ENCODE peak calls at places on chromosomes 5 and 9, in five cellular contexts. Y is stomach, C is transverse colon, U is K562, E is ovary. T is an unnamed sample.

GRCh38 chr9:135198144-135198543 is 110.7 kb downstream of the OLFM1 start:
- DNase-seq in Y (no peak), E (no peak), U (no peak), C (no peak), T (no peak)

GRCh38 chr9:77475641-77476473 is 172.3 kb downstream of the GNA14 start:
- DNase-seq in Y (no peak), U (no peak), C (no peak), E (no peak), T (no peak)

GRCh38 chr9:79026311-79026710 is 545.5 kb upstream of the TLE4 start:
- DNase-seq in U (no peak), E (no peak), C (no peak), Y (no peak), T (no peak)

GRCh38 chr5:108295588-108296368 is 86.1 kb downstream of the FBXL17 start:
- DNase-seq in E (no peak), U (no peak), C (no peak), Y (no peak), T (no peak)

GRCh38 chr9:80435591-80435990 is 863.8 kb downstream of the TLE4 start:
- DNase-seq in C (no peak), Y (no peak), E (no peak), U (no peak), T (no peak)

GRCh38 chr9:29325855-29326254 is 1752.6 kb upstream of the C9orf72 start:
- DNase-seq in U (no peak), E (no peak), Y (no peak), C (no peak), T (no peak)

GRCh38 chr9:92561374-92562329 is 25.9 kb upstream of the ECM2 start:
- DNase-seq in U (no peak), C (no peak), E (no peak), Y (no peak), T (no peak)

GRCh38 chr9:137221477-137222111 is 446 bp downstream of the RNF208 start:
- DNase-seq in E (no peak), C (no peak), U (no peak), Y (no peak), T (no peak)

GRCh38 chr9:131732061-131732526 is 7.8 kb downstream of the RAPGEF1 start:
- DNase-seq in C (peak), Y (no peak), E (no peak), U (no peak), T (no peak)

DNA sequence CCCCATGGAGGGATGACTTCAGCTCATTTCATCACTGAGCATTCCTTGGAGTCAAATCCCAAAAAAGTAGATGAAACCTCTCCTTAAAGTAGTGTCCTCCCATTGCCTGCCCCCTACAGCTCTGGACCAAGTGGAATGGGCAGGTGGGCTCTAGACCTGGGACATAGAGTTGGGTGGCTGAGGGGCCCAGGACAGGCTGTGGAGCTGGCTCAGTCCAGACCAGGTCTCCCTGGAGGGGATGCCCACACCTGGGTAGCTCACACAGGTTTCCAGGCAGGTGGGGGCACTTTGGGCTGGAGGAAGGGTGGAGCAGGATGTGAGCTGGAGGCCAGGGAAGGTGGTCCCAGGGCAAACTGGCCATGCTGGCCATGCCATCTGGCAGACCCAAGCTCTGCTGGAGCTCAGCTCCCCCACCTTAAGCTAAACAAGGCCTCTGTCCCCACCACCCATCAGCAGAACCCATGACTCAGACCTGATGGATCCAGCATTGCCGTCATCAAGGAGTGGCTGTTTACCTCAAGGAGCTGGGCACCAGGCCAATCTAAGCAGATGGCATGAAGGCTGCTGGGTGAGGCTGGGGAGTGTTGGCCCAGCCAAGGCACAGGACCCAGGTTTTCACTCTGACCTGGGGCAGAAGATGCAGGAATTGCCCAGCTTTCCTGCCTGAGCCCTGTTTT is 6.2 kb upstream of the SPINK4 start:
- DNase-seq in Y (peak), U (no peak), C (peak), E (no peak), T (peak)
- TF ChIP-seq EP300 in Y (no peak), U (no peak), C (peak), E (no peak), T (no peak)

GRCh38 chr5:61069150-61069549 is 93.1 kb downstream of the SMIM15 start:
- DNase-seq in C (no peak), E (no peak), U (no peak), Y (no peak), T (no peak)

GRCh38 chr5:61071565-61071964 is 90.7 kb downstream of the SMIM15 start:
- DNase-seq in C (no peak), Y (no peak), E (no peak), U (no peak), T (no peak)
- H3K27ac ChIP-seq in C (no peak), Y (no peak), E (no peak), U (no peak), T (no peak)

DNA sequence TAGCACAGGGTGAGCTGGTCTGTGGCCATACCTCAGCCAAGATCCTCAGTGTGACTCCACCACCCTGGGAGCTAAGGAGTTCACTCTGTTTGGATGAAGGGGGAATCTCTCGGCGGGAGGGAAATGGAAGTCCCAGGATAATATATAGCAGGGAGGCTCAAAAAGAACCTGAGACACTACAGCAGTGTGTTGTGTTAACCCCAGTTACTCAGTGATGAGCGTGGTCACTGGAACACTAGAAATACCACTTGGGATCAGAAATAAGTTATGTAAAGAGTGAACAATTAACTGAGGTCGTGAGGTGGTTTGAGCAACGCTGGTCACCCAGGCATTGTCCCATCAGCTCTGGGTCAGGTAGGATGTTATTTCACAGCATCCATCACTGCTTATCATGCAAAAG is 59.3 kb upstream of the ADAMTS16 start:
- DNase-seq in U (no peak), Y (no peak), C (no peak), E (no peak), T (no peak)
- TF ChIP-seq POLR2A in U (no peak), Y (no peak), C (no peak), E (no peak), T (no peak)

DNA sequence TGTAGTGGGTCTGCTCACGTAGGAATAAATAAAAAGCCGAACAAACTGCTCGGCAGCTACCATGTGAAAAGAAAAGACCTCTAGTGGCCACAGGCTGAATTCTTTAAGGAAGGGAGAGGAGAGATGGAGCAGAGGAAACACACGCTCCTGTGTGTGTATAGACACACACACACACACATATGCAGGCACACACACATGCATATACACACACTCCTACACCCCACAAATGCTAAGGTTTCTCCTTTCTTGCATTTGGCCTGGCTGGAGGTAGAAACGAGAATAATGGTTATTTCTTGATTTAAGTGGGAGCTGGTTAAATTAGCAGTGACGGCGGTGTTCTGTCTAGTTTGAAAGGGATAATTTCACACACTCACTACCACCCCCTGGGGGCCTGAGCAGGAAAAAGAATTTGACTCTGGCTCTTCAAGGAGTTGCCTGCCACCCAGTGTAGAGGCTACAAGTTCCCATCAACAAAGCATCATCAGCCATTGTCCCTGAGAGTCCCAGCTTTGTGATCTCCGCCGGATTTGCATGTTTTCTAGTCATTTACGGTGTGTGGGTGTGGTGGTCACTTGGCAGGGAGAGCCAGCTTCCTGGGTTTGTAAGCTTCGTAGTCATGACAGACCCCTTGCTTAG is at the start of gene INSYN2B:
- DNase-seq in C (peak), E (peak), U (peak), Y (peak), T (peak)
- TF ChIP-seq EP300 in C (no peak), E (no peak), U (no peak), Y (no peak), T (no peak)

DNA sequence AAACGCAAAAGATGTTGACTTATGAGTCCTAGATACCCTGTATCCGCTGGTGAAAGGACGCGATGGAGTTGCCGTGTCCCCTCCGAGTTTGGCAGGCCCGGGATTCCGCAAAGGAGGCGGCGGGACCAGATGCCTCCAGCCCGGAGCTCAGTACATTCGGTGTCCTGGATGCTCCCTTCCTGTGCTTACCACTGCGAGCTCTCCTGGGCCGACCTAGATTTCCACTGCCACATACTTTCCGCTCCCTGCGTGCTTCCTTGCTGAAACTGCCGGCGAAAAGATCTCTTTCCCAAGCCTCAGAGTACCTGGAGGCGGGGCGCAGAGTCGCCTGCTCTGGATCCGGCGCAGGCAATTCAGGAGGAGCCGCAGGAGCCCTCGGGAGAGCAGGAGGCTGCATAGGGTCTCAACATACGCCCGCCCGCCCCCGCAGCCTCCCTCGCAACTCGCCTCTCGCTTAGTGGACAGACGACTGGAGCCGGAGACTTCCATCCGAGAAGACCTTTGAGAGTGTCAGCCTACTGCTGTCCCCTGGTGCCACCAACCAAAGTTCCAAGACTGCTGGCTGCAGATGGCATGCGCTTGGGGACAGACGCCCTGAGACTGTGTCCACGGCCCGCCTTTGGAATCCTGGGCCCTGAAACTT is 39.8 kb downstream of the ANXA2R start:
- DNase-seq in Y (no peak), E (no peak), U (no peak), C (no peak), T (no peak)
- H3K27ac ChIP-seq in Y (no peak), E (no peak), U (no peak), C (no peak), T (no peak)

DNA sequence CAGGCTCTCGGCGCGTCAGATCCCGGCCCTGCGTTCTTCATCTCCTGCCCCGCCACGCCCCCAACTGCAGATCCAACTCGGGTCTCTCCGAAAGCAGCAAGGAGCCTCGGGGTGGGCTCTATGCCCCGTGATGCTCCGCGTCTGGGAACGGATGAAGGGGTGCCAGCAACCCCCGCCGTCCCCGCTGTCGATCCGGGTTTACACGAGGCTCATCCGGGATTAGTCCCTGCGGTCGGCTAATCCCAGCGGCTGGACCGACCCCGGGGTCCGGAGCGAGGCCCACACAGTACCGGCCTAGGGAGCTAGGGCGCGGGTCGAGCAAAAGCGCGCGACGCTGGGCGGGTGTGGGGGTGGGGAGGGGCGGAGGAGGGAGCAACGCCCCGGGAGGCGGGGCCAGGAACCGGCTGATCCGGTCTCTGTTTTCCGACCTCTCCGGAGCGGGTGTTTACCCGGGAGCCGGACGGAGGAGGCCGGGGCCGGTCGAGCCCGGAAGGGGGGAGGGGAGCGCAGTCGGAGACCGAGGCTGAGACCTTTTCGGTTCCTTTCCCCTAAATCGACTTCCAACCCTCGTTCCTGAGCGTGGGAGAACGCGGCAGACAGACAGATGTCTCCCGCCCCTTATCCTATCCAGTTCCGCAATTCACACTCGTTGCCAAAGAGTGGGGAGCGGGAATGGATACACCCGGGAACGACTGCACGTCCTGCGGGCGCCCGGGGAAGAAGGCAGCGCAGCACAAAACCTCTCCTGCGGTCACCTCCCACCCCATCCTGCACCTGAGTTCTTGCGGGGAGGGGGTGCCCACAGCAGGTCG is 28.6 kb downstream of the PCDH1 start:
- DNase-seq in Y (peak), U (peak), C (peak), E (peak), T (peak)
- TF ChIP-seq POLR2A in Y (no peak), U (peak), C (peak), E (peak), T (peak)

T was measured in tibial nerve.